ENCODE peak calls at places on chromosomes 6 and 20, in five cellular contexts. T, Y, G, Z and H are unnamed samples.

GRCh38 chr20:51667002-51667408 is 101.2 kb downstream of the ATP9A start:
- DNase-seq in T (no peak), Y (no peak), G (no peak), Z (no peak), H (no peak)

GRCh38 chr6:76742919-76743318 is 670.5 kb upstream of the IMPG1 start:
- DNase-seq in T (no peak), Y (peak), G (no peak), Z (no peak), H (no peak)

GRCh38 chr6:29743568-29743967 is 20.3 kb downstream of the HLA-F start:
- DNase-seq in T (no peak), Y (no peak), G (no peak), Z (no peak), H (no peak)

GRCh38 chr6:48985025-48985424 is 478.0 kb downstream of the MMUT start:
- DNase-seq in T (no peak), Y (peak), G (no peak), Z (no peak), H (peak)

GRCh38 chr6:20409427-20409971 is 7.8 kb downstream of the E2F3 start:
- DNase-seq in T (no peak), Y (no peak), G (no peak), Z (no peak), H (no peak)

GRCh38 chr20:58610811-58611210 is 40.3 kb upstream of the STX16 start:
- DNase-seq in T (no peak), Y (no peak), G (no peak), Z (no peak), H (no peak)

GRCh38 chr20:44056010-44056698 is 130.8 kb downstream of the JPH2 start:
- DNase-seq in T (peak), Y (peak), G (peak), Z (no peak), H (no peak)

GRCh38 chr20:58597021-58597940 is 53.8 kb upstream of the STX16 start:
- DNase-seq in T (no peak), Y (no peak), G (no peak), Z (peak), H (no peak)